ENCODE peak calls at places on chromosomes 5 and 9, in six cellular contexts. D, H, L, R, Q and V are unnamed samples.

GRCh38 chr5:126755593-126755992 is 21.3 kb upstream of the LMNB1 start:
- DNase-seq in Q (no peak), R (no peak), H (no peak), D (no peak), L (no peak), V (no peak)

GRCh38 chr5:79728396-79728795 is 38.8 kb downstream of the CMYA5 start:
- DNase-seq in H (no peak), Q (no peak), R (no peak), L (no peak), D (no peak), V (peak)

GRCh38 chr5:103394676-103395075 is 136.1 kb downstream of the MACIR start:
- DNase-seq in D (no peak), R (no peak), H (no peak), Q (no peak), L (no peak), V (no peak)

GRCh38 chr5:79202076-79202475 is 33.9 kb upstream of the JMY start:
- DNase-seq in L (no peak), D (no peak), H (no peak), R (peak), Q (no peak), V (peak)

GRCh38 chr5:40570408-40571129 is 109.1 kb upstream of the PTGER4 start:
- DNase-seq in R (peak), L (no peak), Q (no peak), D (no peak), H (no peak), V (peak)

GRCh38 chr5:3329427-3329826 is 266.2 kb upstream of the IRX1 start:
- DNase-seq in H (no peak), R (no peak), L (no peak), Q (no peak), D (no peak), V (no peak)

GRCh38 chr9:129836342-129837007 is 1.2 kb downstream of the USP20 start:
- DNase-seq in H (no peak), R (no peak), D (peak), L (peak), Q (no peak), V (no peak)

GRCh38 chr5:54719384-54720306 is 202.1 kb downstream of the SNX18 start:
- DNase-seq in L (peak), D (no peak), Q (no peak), H (no peak), R (no peak), V (peak)

GRCh38 chr5:142959683-142960308 is 189.6 kb downstream of the ARHGAP26 start:
- DNase-seq in H (no peak), D (no peak), Q (no peak), R (peak), L (no peak), V (peak)

GRCh38 chr9:110303136-110303535 is 34.5 kb downstream of the TXNDC8 start:
- DNase-seq in Q (no peak), H (no peak), D (no peak), L (no peak), R (no peak), V (peak)

GRCh38 chr9:132645306-132645705 is 24.5 kb downstream of the DDX31 start:
- DNase-seq in Q (no peak), R (no peak), L (no peak), D (no peak), H (no peak), V (no peak)

GRCh38 chr9:3906437-3907213 is 380.8 kb upstream of the RFX3 start:
- DNase-seq in Q (peak), H (no peak), R (peak), L (no peak), D (no peak), V (peak)
- TF ChIP-seq CTCF in Q (peak), H (no peak), R (no peak), L (no peak), D (no peak), V (no peak)

GRCh38 chr5:136056771-136057335 is 28.1 kb downstream of the TGFBI start:
- DNase-seq in Q (no peak), L (no peak), D (no peak), H (no peak), R (no peak), V (no peak)
- TF ChIP-seq USF2 in Q (no peak), L (no peak), D (no peak), H (no peak), R (no peak), V (no peak)

GRCh38 chr9:98991981-98992884 is 48.5 kb downstream of the COL15A1 start:
- DNase-seq in H (no peak), Q (no peak), R (no peak), L (no peak), D (no peak), V (no peak)

GRCh38 chr9:98986866-98987653 is 43.4 kb downstream of the COL15A1 start:
- DNase-seq in R (no peak), H (no peak), D (no peak), Q (no peak), L (no peak), V (no peak)

GRCh38 chr9:98990181-98990870 is 46.6 kb downstream of the COL15A1 start:
- DNase-seq in H (no peak), R (no peak), Q (no peak), D (no peak), L (no peak), V (no peak)

GRCh38 chr9:98992885-98993569 is 49.3 kb downstream of the COL15A1 start:
- DNase-seq in L (no peak), Q (no peak), D (no peak), H (no peak), R (no peak), V (no peak)

GRCh38 chr9:98989036-98990000 is 45.6 kb downstream of the COL15A1 start:
- DNase-seq in Q (no peak), D (no peak), H (peak), R (peak), L (no peak), V (peak)
- TF ChIP-seq CTCF in Q (peak), D (no peak), H (no peak), R (peak), L (no peak), V (peak)

GRCh38 chr9:111833941-111834340 is 39.2 kb upstream of the SHOC1 start:
- DNase-seq in D (no peak), H (no peak), Q (no peak), R (no peak), L (no peak), V (peak)

GRCh38 chr9:111825468-111826145 is 30.9 kb upstream of the SHOC1 start:
- DNase-seq in R (no peak), Q (no peak), L (no peak), D (no peak), H (no peak), V (peak)

GRCh38 chr9:111828193-111828592 is 33.5 kb upstream of the SHOC1 start:
- DNase-seq in D (no peak), R (peak), H (no peak), L (no peak), Q (no peak), V (no peak)

GRCh38 chr9:111832428-111832827 is 37.7 kb upstream of the SHOC1 start:
- DNase-seq in Q (no peak), R (no peak), H (no peak), L (no peak), D (no peak), V (no peak)

DNA sequence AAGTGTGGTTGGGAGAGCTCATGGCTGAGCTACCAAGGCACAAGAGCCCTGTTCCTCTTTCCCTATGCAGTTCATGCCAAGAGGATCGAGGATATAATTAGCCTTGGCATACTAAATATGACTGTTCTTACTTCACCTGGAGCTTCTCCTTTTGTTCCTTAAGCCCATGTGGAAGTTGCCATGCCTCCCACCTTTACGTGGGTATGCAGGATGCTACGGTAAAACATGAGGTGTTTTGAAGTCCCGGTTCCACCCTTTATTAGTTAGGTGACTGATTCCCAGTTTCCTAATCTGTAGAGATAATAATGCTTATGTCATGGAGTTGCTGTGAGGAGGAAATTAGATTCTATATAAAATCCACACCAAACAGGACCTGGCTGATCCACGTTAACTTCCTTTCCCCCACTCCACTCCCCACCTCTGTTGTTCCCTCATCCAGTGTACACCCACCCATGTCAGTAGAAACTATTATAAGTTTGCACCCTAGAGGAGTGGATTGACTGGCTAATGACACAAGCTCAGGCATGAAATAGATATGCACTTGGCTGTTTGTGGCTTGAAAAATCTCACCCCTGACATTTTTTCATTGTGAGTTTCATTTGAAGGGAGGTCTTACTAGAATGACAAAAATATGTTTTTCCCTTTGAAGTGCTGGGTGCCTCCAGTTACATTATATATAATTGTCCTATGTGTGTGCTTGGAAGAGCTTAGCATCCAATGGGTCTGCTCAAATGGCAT is 36.8 kb upstream of the SHOC1 start:
- DNase-seq in L (no peak), H (no peak), D (no peak), R (no peak), Q (no peak), V (peak)
- TF ChIP-seq USF2 in L (no peak), H (no peak), D (no peak), R (no peak), Q (no peak), V (no peak)

DNA sequence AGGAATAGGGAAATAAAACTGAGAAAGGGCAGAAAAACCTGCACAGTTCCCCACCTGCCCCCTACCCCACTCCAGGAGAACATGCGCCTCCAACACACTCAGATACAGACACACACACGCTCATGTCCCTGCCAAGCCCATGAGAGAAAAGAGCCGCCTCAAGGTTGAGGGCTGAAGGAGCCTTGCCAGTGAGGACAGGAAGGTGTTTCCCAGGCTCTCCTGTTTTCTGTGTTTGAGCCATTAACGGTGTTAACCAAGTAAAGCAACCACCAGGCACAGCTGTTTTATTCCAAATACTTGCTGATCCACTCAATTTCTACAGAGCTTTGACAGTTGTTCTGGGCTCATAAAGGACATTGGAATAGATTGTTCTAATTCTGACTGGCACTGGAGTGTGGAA is 238.1 kb downstream of the DMAC1 start:
- DNase-seq in D (no peak), Q (no peak), H (no peak), R (no peak), L (no peak), V (no peak)
- TF ChIP-seq CTCF in D (no peak), Q (no peak), H (no peak), R (no peak), L (no peak), V (no peak)

DNA sequence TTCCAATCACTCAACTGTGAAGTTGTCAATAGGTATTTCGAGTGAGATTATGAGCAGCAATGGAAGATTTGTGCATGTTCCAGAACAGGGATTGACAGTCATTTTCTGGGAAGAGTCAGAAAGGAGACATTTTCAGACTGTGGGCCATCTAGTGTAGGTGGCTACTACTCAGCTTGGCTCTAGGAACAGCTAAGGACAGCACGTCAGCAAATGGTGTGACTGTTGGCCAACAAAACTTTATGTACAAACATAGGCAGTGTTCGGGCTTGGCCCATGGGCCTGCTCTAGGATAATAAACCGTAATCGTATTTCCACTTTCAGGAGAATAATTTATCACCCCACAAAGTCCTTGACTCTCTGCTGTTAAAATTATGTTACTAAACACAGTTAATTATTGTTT is 143.6 kb downstream of the ADCY2 start:
- DNase-seq in D (no peak), Q (no peak), R (no peak), H (no peak), L (no peak), V (no peak)
- TF ChIP-seq USF2 in D (no peak), Q (no peak), R (no peak), H (no peak), L (no peak), V (no peak)

GRCh38 chr5:169270827-169271226 is 30.1 kb downstream of the SLIT3 start:
- DNase-seq in D (no peak), L (no peak), H (no peak), Q (no peak), R (peak), V (no peak)

GRCh38 chr5:169263591-169263990 is 37.3 kb downstream of the SLIT3 start:
- DNase-seq in H (no peak), R (no peak), Q (no peak), D (no peak), L (no peak), V (no peak)

GRCh38 chr5:169268019-169268418 is 32.9 kb downstream of the SLIT3 start:
- DNase-seq in R (no peak), D (no peak), H (no peak), L (no peak), Q (no peak), V (no peak)

GRCh38 chr5:169265888-169266287 is 35.1 kb downstream of the SLIT3 start:
- DNase-seq in L (no peak), D (peak), H (no peak), Q (no peak), R (peak), V (peak)
- TF ChIP-seq CTCF in L (no peak), D (peak), H (no peak), Q (peak), R (peak), V (peak)

DNA sequence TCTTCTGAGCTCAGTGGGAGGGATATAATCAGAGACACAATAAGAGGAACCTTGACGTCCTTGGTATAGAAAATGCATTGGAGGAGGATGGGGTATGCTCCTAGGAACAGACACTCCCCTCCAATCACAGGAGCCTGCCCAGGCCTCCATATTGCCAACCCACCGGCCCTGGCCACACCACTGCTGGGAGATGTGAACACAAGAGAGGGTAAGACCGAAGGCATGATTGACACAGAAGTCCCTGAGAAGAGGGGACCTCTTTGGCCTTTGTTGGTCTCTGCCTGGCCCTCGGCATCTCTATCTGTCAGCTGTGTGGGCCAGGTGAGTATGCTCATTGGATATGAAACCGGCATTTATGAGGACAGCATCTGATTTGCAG is 62.0 kb downstream of the CRB2 start:
- DNase-seq in D (no peak), R (no peak), H (no peak), L (no peak), Q (no peak), V (no peak)
- TF ChIP-seq USF2 in D (no peak), R (no peak), H (no peak), L (no peak), Q (no peak), V (no peak)

GRCh38 chr5:138351517-138351916 is 968 bp upstream of the KDM3B start:
- DNase-seq in R (no peak), L (no peak), H (no peak), Q (no peak), D (no peak), V (no peak)

GRCh38 chr5:138352071-138352721 is at the start of gene KDM3B:
- DNase-seq in R (peak), L (peak), Q (peak), H (peak), D (peak), V (peak)

GRCh38 chr5:138353550-138353893 is 1.0 kb downstream of the KDM3B start:
- DNase-seq in L (no peak), Q (peak), D (no peak), H (no peak), R (no peak), V (no peak)

GRCh38 chr5:138354387-138354786 is 1.9 kb downstream of the KDM3B start:
- DNase-seq in H (no peak), D (no peak), L (no peak), R (no peak), Q (no peak), V (no peak)

GRCh38 chr5:138352722-138353549 is 451 bp downstream of the KDM3B start:
- DNase-seq in Q (peak), L (peak), D (peak), R (peak), H (peak), V (peak)
- TF ChIP-seq CTCF in Q (peak), L (no peak), D (peak), R (peak), H (peak), V (peak)

DNA sequence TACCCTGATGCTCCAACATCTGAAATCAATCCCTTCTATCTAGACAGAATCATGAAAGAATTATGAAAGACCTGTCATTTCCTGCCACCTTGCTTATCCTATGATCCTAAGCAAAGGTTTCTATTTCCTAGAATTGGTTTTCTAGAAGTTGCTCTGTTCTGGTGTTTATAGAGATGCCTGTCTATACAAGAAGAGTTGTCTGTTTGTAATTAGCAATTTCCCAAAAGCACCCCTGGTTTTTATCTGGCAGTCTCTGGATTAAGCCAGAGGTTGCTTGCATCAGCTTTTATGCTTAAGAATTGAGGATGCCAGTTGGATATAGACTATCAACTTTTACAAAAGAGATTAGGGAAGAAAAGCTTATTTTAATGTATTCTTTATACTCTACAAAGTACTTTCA is 133.0 kb upstream of the EFNA5 start:
- DNase-seq in L (no peak), H (no peak), R (no peak), Q (peak), D (no peak), V (no peak)
- TF ChIP-seq USF2 in L (no peak), H (no peak), R (no peak), Q (no peak), D (no peak), V (no peak)